ENCODE peak calls at places on chromosomes 2 and 18, in five cellular contexts. One of them, this sample, is unnamed.

GRCh38 chr2:134396493-134396892 is 142.6 kb downstream of the MGAT5 start:
- DNase-seq in H1: no peak
- DNase-seq in HCT116: no peak
- DNase-seq in K562: no peak
- DNase-seq in GM12878: no peak
- DNase-seq in this sample: peak

GRCh38 chr2:238130696-238131628 is 7.5 kb upstream of the KLHL30 start:
- DNase-seq in H1: no peak
- DNase-seq in HCT116: no peak
- DNase-seq in K562: no peak
- DNase-seq in GM12878: no peak
- DNase-seq in this sample: no peak

GRCh38 chr2:101850991-101851390 is 140.8 kb upstream of the IL1R2 start:
- DNase-seq in H1: no peak
- DNase-seq in HCT116: no peak
- DNase-seq in K562: no peak
- DNase-seq in GM12878: no peak
- DNase-seq in this sample: no peak

GRCh38 chr18:41009926-41010325 is 945.1 kb upstream of the PIK3C3 start:
- DNase-seq in H1: no peak
- DNase-seq in HCT116: no peak
- DNase-seq in K562: no peak
- DNase-seq in GM12878: peak
- DNase-seq in this sample: no peak

GRCh38 chr18:32550958-32551357 is 80.3 kb upstream of the GAREM1 start:
- DNase-seq in H1: peak
- DNase-seq in HCT116: peak
- DNase-seq in K562: peak
- DNase-seq in GM12878: no peak
- DNase-seq in this sample: peak

GRCh38 chr18:7559709-7560319 is 7.3 kb upstream of the PTPRM start:
- DNase-seq in H1: no peak
- DNase-seq in HCT116: no peak
- DNase-seq in K562: no peak
- DNase-seq in GM12878: no peak
- DNase-seq in this sample: no peak

GRCh38 chr2:152298754-152299153 is 36.2 kb upstream of the FMNL2 start:
- DNase-seq in H1: no peak
- DNase-seq in HCT116: no peak
- DNase-seq in K562: no peak
- DNase-seq in GM12878: no peak
- DNase-seq in this sample: no peak

GRCh38 chr2:217517402-217517801 is 485.4 kb downstream of the TNS1 start:
- DNase-seq in H1: no peak
- DNase-seq in HCT116: no peak
- DNase-seq in K562: no peak
- DNase-seq in GM12878: no peak
- DNase-seq in this sample: no peak

GRCh38 chr2:134668821-134669220 is 50.0 kb downstream of the TMEM163 start:
- DNase-seq in H1: no peak
- DNase-seq in HCT116: no peak
- DNase-seq in K562: no peak
- DNase-seq in GM12878: no peak
- DNase-seq in this sample: no peak

DNA sequence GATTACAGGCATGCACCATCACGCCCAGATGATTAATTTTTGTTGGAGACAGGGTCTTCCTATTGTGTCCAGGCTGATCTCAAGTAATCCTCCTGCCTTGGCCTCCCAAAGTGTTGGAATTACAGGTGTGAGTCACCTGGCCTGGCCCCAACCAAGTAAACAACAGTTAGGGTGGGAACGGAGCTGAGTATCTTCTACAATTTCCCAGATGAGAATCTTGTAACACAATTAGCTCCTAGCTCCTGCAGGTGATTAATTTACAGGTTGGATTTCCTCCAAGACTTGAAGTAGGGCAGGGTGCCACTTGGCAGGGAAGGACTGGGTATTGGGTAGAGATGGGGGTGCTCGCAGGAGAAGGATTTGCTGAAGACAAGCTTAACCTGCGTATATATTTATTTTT is 17.8 kb downstream of the NLRC4 start:
- DNase-seq in H1: no peak
- DNase-seq in HCT116: no peak
- DNase-seq in K562: no peak
- DNase-seq in GM12878: no peak
- DNase-seq in this sample: no peak
- TF ChIP-seq SRF in H1: no peak
- TF ChIP-seq SRF in HCT116: no peak
- TF ChIP-seq SRF in K562: no peak
- TF ChIP-seq SRF in GM12878: no peak
- TF ChIP-seq SRF in this sample: no peak

GRCh38 chr2:171529914-171530313 is 7.6 kb downstream of the CYBRD1 start:
- DNase-seq in H1: no peak
- DNase-seq in HCT116: no peak
- DNase-seq in K562: peak
- DNase-seq in GM12878: no peak
- DNase-seq in this sample: no peak
- TF ChIP-seq SIN3A in H1: no peak
- TF ChIP-seq SIN3A in HCT116: no peak
- TF ChIP-seq SIN3A in K562: no peak
- TF ChIP-seq SIN3A in GM12878: no peak
- TF ChIP-seq SIN3A in this sample: no peak

DNA sequence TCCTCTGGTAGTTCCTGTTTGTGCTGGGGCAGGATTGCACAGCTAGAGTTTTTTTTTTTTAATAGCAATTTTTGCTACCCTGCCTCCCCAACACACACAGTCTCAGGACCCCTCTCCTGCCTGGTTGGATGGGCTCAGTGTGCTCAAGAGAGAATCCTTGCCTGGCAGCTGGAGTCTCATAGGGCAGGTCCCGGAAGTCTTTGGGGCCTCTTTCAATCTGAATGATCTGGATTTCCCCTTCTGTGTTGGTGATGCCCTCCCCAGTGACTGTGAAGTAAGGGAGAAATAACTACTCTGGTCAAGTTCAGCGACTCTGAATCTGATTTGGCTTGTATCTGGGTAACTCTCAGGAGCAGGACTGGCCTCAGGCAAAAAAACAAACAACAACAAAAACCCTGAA is 220.6 kb upstream of the LRRTM1 start:
- DNase-seq in H1: no peak
- DNase-seq in HCT116: no peak
- DNase-seq in K562: no peak
- DNase-seq in GM12878: peak
- DNase-seq in this sample: no peak
- TF ChIP-seq SRF in H1: no peak
- TF ChIP-seq SRF in HCT116: no peak
- TF ChIP-seq SRF in K562: no peak
- TF ChIP-seq SRF in GM12878: no peak
- TF ChIP-seq SRF in this sample: no peak

GRCh38 chr2:68837164-68837860 is 33.9 kb downstream of the BMP10 start:
- DNase-seq in H1: peak
- DNase-seq in HCT116: peak
- DNase-seq in K562: peak
- DNase-seq in GM12878: peak
- DNase-seq in this sample: peak
- TF ChIP-seq SIN3A in H1: no peak
- TF ChIP-seq SIN3A in HCT116: no peak
- TF ChIP-seq SIN3A in K562: no peak
- TF ChIP-seq SIN3A in GM12878: no peak
- TF ChIP-seq SIN3A in this sample: no peak

GRCh38 chr2:144832048-144832447 is 312.1 kb upstream of the ZEB2 start:
- DNase-seq in H1: no peak
- DNase-seq in HCT116: no peak
- DNase-seq in K562: no peak
- DNase-seq in GM12878: no peak
- DNase-seq in this sample: no peak

GRCh38 chr2:144834363-144834762 is 314.4 kb upstream of the ZEB2 start:
- DNase-seq in H1: no peak
- DNase-seq in HCT116: no peak
- DNase-seq in K562: no peak
- DNase-seq in GM12878: no peak
- DNase-seq in this sample: no peak

GRCh38 chr2:144836635-144837350 is 316.9 kb upstream of the ZEB2 start:
- DNase-seq in H1: no peak
- DNase-seq in HCT116: no peak
- DNase-seq in K562: no peak
- DNase-seq in GM12878: no peak
- DNase-seq in this sample: no peak

GRCh38 chr2:144835634-144836351 is 315.9 kb upstream of the ZEB2 start:
- DNase-seq in H1: no peak
- DNase-seq in HCT116: peak
- DNase-seq in K562: no peak
- DNase-seq in GM12878: no peak
- DNase-seq in this sample: no peak

DNA sequence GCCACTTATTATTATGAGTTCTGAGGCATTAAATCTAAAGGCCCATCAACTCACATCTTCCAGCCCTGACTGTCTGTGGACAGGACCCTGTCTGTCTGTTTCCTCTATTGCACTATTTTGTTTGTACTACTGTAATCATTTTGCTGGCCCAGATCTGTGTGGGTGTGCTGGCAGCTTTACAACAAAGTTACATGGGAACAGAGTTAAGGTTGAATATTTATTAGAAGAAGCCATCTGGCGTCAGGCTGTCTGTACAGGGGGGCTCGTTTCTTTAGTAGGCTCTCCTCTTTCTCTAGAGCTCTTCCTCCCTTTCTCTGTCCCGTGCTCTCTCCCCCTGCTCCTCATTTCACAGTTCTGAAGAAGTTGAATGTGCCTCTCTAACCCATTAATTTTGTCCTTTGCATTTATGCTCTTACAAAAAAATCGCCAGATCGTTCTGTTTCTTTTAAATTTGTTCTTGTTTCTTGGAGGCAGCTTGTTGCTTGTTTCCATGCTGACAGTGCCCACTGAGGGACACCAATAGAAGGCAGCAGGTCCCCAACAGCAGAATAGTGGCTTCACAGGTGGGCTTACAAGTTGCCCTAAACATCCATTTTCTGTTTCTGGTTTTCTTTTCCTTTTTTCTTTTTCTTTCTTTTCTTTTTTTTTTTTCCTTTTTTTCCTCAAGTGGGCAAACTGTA is 315.2 kb upstream of the ZEB2 start:
- DNase-seq in H1: no peak
- DNase-seq in HCT116: no peak
- DNase-seq in K562: no peak
- DNase-seq in GM12878: no peak
- DNase-seq in this sample: no peak
- TF ChIP-seq SRF in H1: no peak
- TF ChIP-seq SRF in HCT116: no peak
- TF ChIP-seq SRF in K562: no peak
- TF ChIP-seq SRF in GM12878: no peak
- TF ChIP-seq SRF in this sample: no peak

DNA sequence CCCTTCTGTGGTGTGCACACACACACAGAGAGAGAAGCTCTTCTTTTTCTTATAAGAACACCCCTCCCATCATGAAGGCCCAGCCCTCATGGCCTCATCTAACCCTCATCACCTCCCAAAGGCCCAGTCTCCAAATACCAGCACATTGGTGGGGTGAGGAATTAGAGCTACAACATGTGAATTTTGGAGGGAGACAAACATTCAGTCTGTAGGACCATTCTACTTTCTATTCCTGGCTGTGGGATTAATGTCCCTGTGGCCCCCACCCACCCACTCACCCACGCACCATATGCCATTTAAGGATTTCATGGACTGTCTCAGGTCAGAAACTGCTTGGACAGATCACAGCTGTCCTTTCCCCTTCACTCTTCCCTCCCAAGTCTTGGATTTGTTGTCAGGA is 190.2 kb downstream of the GBX2 start:
- DNase-seq in H1: no peak
- DNase-seq in HCT116: no peak
- DNase-seq in K562: no peak
- DNase-seq in GM12878: no peak
- DNase-seq in this sample: no peak
- TF ChIP-seq SIN3A in H1: no peak
- TF ChIP-seq SIN3A in HCT116: no peak
- TF ChIP-seq SIN3A in K562: no peak
- TF ChIP-seq SIN3A in GM12878: no peak
- TF ChIP-seq SIN3A in this sample: no peak

GRCh38 chr2:23069935-23070334 is 315.0 kb upstream of the KLHL29 start:
- DNase-seq in H1: no peak
- DNase-seq in HCT116: no peak
- DNase-seq in K562: no peak
- DNase-seq in GM12878: no peak
- DNase-seq in this sample: no peak
- TF ChIP-seq SRF in H1: no peak
- TF ChIP-seq SRF in HCT116: no peak
- TF ChIP-seq SRF in K562: no peak
- TF ChIP-seq SRF in GM12878: no peak
- TF ChIP-seq SRF in this sample: no peak

GRCh38 chr2:234952270-234953115 is 676 bp downstream of the SH3BP4 start:
- DNase-seq in H1: no peak
- DNase-seq in HCT116: no peak
- DNase-seq in K562: no peak
- DNase-seq in GM12878: no peak
- DNase-seq in this sample: no peak

GRCh38 chr2:234954551-234954992 is 2.8 kb downstream of the SH3BP4 start:
- DNase-seq in H1: no peak
- DNase-seq in HCT116: no peak
- DNase-seq in K562: no peak
- DNase-seq in GM12878: no peak
- DNase-seq in this sample: no peak

GRCh38 chr2:234955091-234955511 is 3.3 kb downstream of the SH3BP4 start:
- DNase-seq in H1: no peak
- DNase-seq in HCT116: no peak
- DNase-seq in K562: no peak
- DNase-seq in GM12878: no peak
- DNase-seq in this sample: no peak

GRCh38 chr2:234951386-234952269 is at the start of gene SH3BP4:
- DNase-seq in H1: no peak
- DNase-seq in HCT116: no peak
- DNase-seq in K562: peak
- DNase-seq in GM12878: no peak
- DNase-seq in this sample: peak

GRCh38 chr2:234953116-234954031 is 1.6 kb downstream of the SH3BP4 start:
- DNase-seq in H1: no peak
- DNase-seq in HCT116: no peak
- DNase-seq in K562: no peak
- DNase-seq in GM12878: no peak
- DNase-seq in this sample: no peak
- TF ChIP-seq SIN3A in H1: no peak
- TF ChIP-seq SIN3A in HCT116: no peak
- TF ChIP-seq SIN3A in K562: no peak
- TF ChIP-seq SIN3A in GM12878: no peak
- TF ChIP-seq SIN3A in this sample: peak

This sample was measured in HepG2.